ENCODE peak calls at places on chromosomes 16 and 17, in four cellular contexts. G is lower leg skin, V is PC-3, U is tibial artery. J is an unnamed sample.

GRCh38 chr17:16215002-16215272 is 397 bp downstream of the NCOR1 start:
- DNase-seq in G (peak; percentile 90), V (no peak), U (peak; percentile 74), J (peak; percentile 35)

GRCh38 chr16:29675811-29676643 is 3.0 kb upstream of the QPRT start:
- DNase-seq in U (no peak), V (peak; percentile 31), G (no peak), J (peak; percentile 44)

GRCh38 chr16:56744996-56745640 is 15.2 kb downstream of the NUP93 start:
- DNase-seq in U (no peak), G (no peak), V (no peak), J (no peak)

GRCh38 chr16:66954097-66954659 is 6.9 kb upstream of the CES3 start:
- DNase-seq in U (peak; percentile 84), G (peak; percentile 94), V (peak; percentile 81), J (peak; percentile 82)

GRCh38 chr17:75504347-75505151 is 10.8 kb downstream of the CASKIN2 start:
- DNase-seq in G (no peak), V (peak; percentile 65), U (peak; percentile 65), J (peak; percentile 48)

GRCh38 chr17:78883533-78884131 is 19.4 kb downstream of the CEP295NL start:
- DNase-seq in U (peak; percentile 95), V (peak; percentile 95), G (peak; percentile 96), J (peak; percentile 88)

GRCh38 chr17:6592193-6592592 is 35.8 kb upstream of the PITPNM3 start:
- DNase-seq in G (no peak), V (peak; percentile 54), U (no peak), J (no peak)

GRCh38 chr16:9047689-9048301 is 43.6 kb upstream of the HAPSTR1 start:
- DNase-seq in U (peak; percentile 97), G (peak; percentile 95), V (peak; percentile 97), J (peak; percentile 83)

GRCh38 chr17:75755205-75755901 is 9.6 kb downstream of the GALK1 start:
- DNase-seq in G (no peak), V (no peak), U (peak; percentile 64), J (peak; percentile 75)

GRCh38 chr16:13245713-13246377 is 344.4 kb downstream of the SHISA9 start:
- DNase-seq in G (no peak), V (no peak), U (no peak), J (no peak)

GRCh38 chr17:67281053-67281452 is 36.1 kb upstream of the HELZ start:
- DNase-seq in U (no peak), V (no peak), G (no peak), J (peak; percentile 21)

GRCh38 chr16:14180431-14181059 is 109.4 kb downstream of the MRTFB start:
- DNase-seq in G (no peak), V (no peak), U (no peak), J (no peak)

GRCh38 chr17:63635787-63636186 is 13.6 kb downstream of the MAP3K3 start:
- DNase-seq in G (no peak), V (no peak), U (no peak), J (no peak)

GRCh38 chr17:43367588-43368242 is 31.1 kb upstream of the ARL4D start:
- DNase-seq in V (peak; percentile 90), G (no peak), U (no peak), J (peak; percentile 39)

GRCh38 chr16:3919413-3919812 is 38.9 kb upstream of the CREBBP start:
- DNase-seq in G (no peak), U (no peak), V (no peak), J (no peak)

GRCh38 chr17:29807520-29808361 is 122.3 kb downstream of the SSH2 start:
- DNase-seq in U (no peak), V (peak; percentile 63), G (no peak), J (peak; percentile 64)

GRCh38 chr17:77100009-77100408 is 40.8 kb upstream of the SEC14L1 start:
- DNase-seq in G (peak; percentile 85), V (no peak), U (peak; percentile 85), J (no peak)

DNA sequence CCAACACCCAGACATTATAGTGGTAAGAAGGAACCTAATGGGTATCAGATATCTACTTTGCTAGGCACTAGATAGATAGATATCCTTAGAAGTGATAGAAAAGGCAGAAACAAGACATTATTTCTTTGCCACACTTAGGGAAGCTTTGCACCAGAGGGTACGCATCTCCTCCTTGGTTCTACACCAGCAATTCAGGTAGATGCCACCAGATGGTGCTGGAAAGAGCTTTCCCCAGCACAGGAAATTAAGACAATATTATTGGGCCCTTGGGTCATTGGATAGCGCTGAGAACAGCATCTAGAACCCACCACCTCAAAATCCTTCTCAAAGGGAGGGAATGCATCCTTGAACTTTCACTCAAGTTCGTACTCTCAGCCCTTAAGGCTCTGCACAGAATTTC is 173.8 kb upstream of the CCL2 start:
- DNase-seq in G (no peak), V (peak; percentile 25), U (no peak), J (no peak)
- TF ChIP-seq CTCF in G (no peak), V (peak; percentile 35), U (no peak), J (peak; percentile 60)

GRCh38 chr17:50565559-50566350 is 5.2 kb downstream of the CACNA1G start:
- DNase-seq in G (no peak), V (no peak), U (no peak), J (no peak)
- TF ChIP-seq CTCF in G (no peak), V (no peak), U (no peak), J (no peak)

DNA sequence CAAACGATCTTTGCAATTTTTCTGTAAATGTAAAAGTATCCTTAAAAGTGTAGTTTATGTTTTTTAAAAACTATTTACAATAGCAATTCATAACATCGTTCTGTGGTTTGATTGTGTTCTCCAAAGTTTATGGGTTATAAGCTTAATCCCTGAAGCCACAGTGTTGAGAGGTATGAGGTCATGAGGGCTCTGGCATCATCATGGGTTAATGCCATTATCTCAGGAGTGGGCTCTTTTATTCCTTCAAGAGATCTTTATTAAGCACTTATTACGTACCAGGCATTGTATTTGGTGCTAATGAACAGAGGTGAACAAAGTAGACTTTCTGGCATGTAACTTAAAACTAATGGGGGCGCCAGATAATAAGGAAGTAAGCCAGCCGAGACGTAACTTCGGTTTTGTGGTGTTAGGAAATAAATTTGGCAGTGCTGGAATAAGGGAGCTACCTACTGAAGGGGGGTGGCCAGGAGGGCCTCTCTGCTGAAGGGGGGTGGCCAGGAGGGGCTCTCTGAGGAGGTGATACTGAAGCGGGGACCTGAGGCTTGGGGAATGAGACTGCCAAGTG is 158.1 kb downstream of the VPS53 start:
- DNase-seq in U (no peak), G (no peak), V (no peak), J (no peak)
- TF ChIP-seq CTCF in U (no peak), G (no peak), V (no peak), J (no peak)

DNA sequence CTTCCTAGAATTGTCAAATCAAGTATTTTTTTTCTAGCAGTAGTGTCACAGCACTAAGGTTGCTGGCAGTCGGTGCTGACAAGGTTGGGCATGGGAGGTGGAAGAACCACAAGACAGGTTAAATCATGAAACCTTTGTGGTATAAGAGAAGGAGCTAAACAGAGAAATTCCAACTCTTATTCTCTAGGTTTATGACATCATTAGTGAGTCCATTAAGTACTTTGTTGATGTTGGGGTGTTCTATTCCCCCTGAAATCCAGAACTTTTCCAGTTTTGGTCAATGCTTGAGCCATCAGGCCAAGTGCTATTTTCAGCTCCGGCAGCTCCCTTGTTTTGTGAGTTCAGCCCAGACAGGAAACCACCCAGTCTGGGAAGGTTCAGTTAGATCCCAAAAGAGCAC is 206.0 kb upstream of the SOX9 start:
- DNase-seq in U (no peak), G (no peak), V (no peak), J (no peak)
- TF ChIP-seq CTCF in U (no peak), G (no peak), V (no peak), J (no peak)